ENCODE peak calls at places on chromosomes 16 and 17, in nine cellular contexts. J is AG20443; M is mammary epithelial cell; T is mesenteric fat pad; P is SHP77; A is cardiac fibroblast; B is EL; U is iPS-NIHi11; F is CD8-positive, alpha-beta T cell. S is an unnamed sample.
A peak's percentile ranks its signal among the peaks of the same experiment; 100 is the strongest.

GRCh38 chr17:8124350-8125195 is 667 bp upstream of the HES7 start:
- DNase-seq in J (no peak), M (no peak), T (no peak), P (peak; percentile 51), A (peak; percentile 27), B (peak; percentile 45), U (no peak), F (no peak), S (no peak)

GRCh38 chr16:53220585-53220984 is 165.8 kb downstream of the CHD9 start:
- DNase-seq in J (peak; percentile 22), M (no peak), T (no peak), P (no peak), A (peak; percentile 64), B (peak; percentile 47), U (peak; percentile 20), F (no peak), S (peak; percentile 4)

GRCh38 chr16:11744075-11744470 is 1.4 kb upstream of the TXNDC11 start:
- DNase-seq in J (no peak), M (no peak), T (no peak), P (no peak), A (no peak), B (no peak), U (no peak), F (no peak), S (no peak)

GRCh38 chr17:42287305-42288077 is 807 bp upstream of the STAT5A start:
- DNase-seq in J (peak; percentile 58), M (no peak), T (peak; percentile 89), P (no peak), A (peak; percentile 74), B (no peak), U (no peak), F (no peak), S (peak; percentile 60)

GRCh38 chr16:83116274-83116892 is 489.6 kb downstream of the CDH13 start:
- DNase-seq in J (no peak), M (no peak), T (no peak), P (no peak), A (no peak), B (no peak), U (no peak), F (no peak), S (no peak)

GRCh38 chr16:86775401-86775985 is 197.1 kb downstream of the FOXL1 start:
- DNase-seq in J (no peak), M (no peak), T (peak; percentile 87), P (no peak), A (no peak), B (no peak), U (no peak), F (no peak), S (no peak)

GRCh38 chr16:12191102-12191501 is 214.6 kb downstream of the SNX29 start:
- DNase-seq in J (no peak), M (no peak), T (no peak), P (no peak), A (no peak), B (no peak), U (no peak), F (no peak), S (no peak)

GRCh38 chr17:80575057-80575875 is 30.6 kb downstream of the RPTOR start:
- DNase-seq in J (peak; percentile 95), M (peak; percentile 75), T (peak; percentile 93), P (peak; percentile 90), A (peak; percentile 86), B (peak; percentile 85), U (peak; percentile 92), F (peak; percentile 90), S (peak; percentile 83)

GRCh38 chr17:78421534-78422266 is 43.3 kb downstream of the PGS1 start:
- DNase-seq in J (peak; percentile 93), M (peak; percentile 43), T (no peak), P (peak; percentile 79), A (peak; percentile 81), B (peak; percentile 68), U (peak; percentile 94), F (peak; percentile 65), S (peak; percentile 55)

GRCh38 chr17:76138234-76138895 is 2.7 kb downstream of the FOXJ1 start:
- DNase-seq in J (no peak), M (no peak), T (no peak), P (no peak), A (no peak), B (no peak), U (peak; percentile 64), F (no peak), S (no peak)

GRCh38 chr16:2090819-2091721 is 43.3 kb downstream of the TSC2 start:
- DNase-seq in J (peak; percentile 85), M (no peak), T (no peak), P (no peak), A (peak; percentile 51), B (peak; percentile 32), U (peak; percentile 100), F (no peak), S (no peak)

GRCh38 chr17:28744104-28744801 is 442 bp downstream of the TRAF4 start:
- DNase-seq in J (peak; percentile 79), M (peak; percentile 57), T (no peak), P (peak; percentile 8), A (peak; percentile 78), B (peak; percentile 59), U (peak; percentile 78), F (peak; percentile 52), S (peak; percentile 62)

GRCh38 chr17:82914375-82914774 is 74.6 kb upstream of the ZNF750 start:
- DNase-seq in J (peak; percentile 82), M (no peak), T (no peak), P (no peak), A (peak; percentile 23), B (no peak), U (no peak), F (no peak), S (no peak)

GRCh38 chr17:55699178-55699865 is 23.3 kb downstream of the TMEM100 start:
- DNase-seq in J (no peak), M (no peak), T (no peak), P (peak; percentile 13), A (no peak), B (no peak), U (no peak), F (no peak), S (no peak)

GRCh38 chr16:69711115-69711740 is 15.1 kb downstream of the NQO1 start:
- DNase-seq in J (peak; percentile 27), M (peak; percentile 98), T (no peak), P (no peak), A (peak; percentile 73), B (peak; percentile 68), U (peak; percentile 45), F (no peak), S (peak; percentile 28)

GRCh38 chr17:2982854-2983636 is 80.4 kb downstream of the OR1D5 start:
- DNase-seq in J (peak; percentile 98), M (no peak), T (peak; percentile 87), P (peak; percentile 47), A (peak; percentile 94), B (peak; percentile 88), U (no peak), F (no peak), S (peak; percentile 92)

GRCh38 chr16:4767872-4768548 is 1.0 kb upstream of the ZNF500 start:
- DNase-seq in J (no peak), M (peak; percentile 65), T (no peak), P (peak; percentile 25), A (peak; percentile 14), B (peak; percentile 41), U (no peak), F (no peak), S (peak; percentile 48)

GRCh38 chr16:86945166-86945900 is 367.0 kb downstream of the FOXL1 start:
- DNase-seq in J (no peak), M (no peak), T (no peak), P (no peak), A (no peak), B (no peak), U (no peak), F (no peak), S (no peak)

GRCh38 chr17:28938552-28938951 is 12.8 kb downstream of the PHF12 start:
- DNase-seq in J (no peak), M (no peak), T (no peak), P (no peak), A (no peak), B (no peak), U (no peak), F (no peak), S (peak; percentile 55)

GRCh38 chr17:752620-753219 is 656 bp upstream of the GEMIN4 start:
- DNase-seq in J (peak; percentile 83), M (no peak), T (no peak), P (peak; percentile 16), A (peak; percentile 87), B (peak; percentile 36), U (peak; percentile 56), F (no peak), S (peak; percentile 58)

GRCh38 chr17:58052951-58053715 is 30.1 kb upstream of the DYNLL2 start:
- DNase-seq in J (no peak), M (no peak), T (no peak), P (no peak), A (no peak), B (no peak), U (no peak), F (no peak), S (no peak)

GRCh38 chr16:11313493-11314308 is 31.6 kb upstream of the RMI2 start:
- DNase-seq in J (no peak), M (no peak), T (no peak), P (no peak), A (no peak), B (no peak), U (no peak), F (no peak), S (no peak)

GRCh38 chr17:59093702-59094231 is 12.9 kb downstream of the TRIM37 start:
- DNase-seq in J (peak; percentile 64), M (peak; percentile 92), T (no peak), P (no peak), A (peak; percentile 97), B (peak; percentile 98), U (no peak), F (no peak), S (peak; percentile 91)

GRCh38 chr16:4936991-4937781 is at the start of gene PPL:
- DNase-seq in J (no peak), M (peak; percentile 78), T (peak; percentile 93), P (peak; percentile 30), A (peak; percentile 35), B (no peak), U (peak; percentile 94), F (no peak), S (no peak)

GRCh38 chr16:8878523-8878911 is 3.6 kb upstream of the LITAFD start:
- DNase-seq in J (peak; percentile 82), M (peak; percentile 72), T (no peak), P (no peak), A (peak; percentile 60), B (peak; percentile 92), U (no peak), F (no peak), S (no peak)

GRCh38 chr17:21397341-21398050 is 21.3 kb downstream of the KCNJ12 start:
- DNase-seq in J (peak; percentile 91), M (no peak), T (no peak), P (no peak), A (peak; percentile 50), B (peak; percentile 56), U (no peak), F (no peak), S (no peak)

GRCh38 chr17:30326816-30327215 is 7.0 kb downstream of the TMIGD1 start:
- DNase-seq in J (no peak), M (no peak), T (no peak), P (peak; percentile 19), A (no peak), B (no peak), U (no peak), F (no peak), S (no peak)

GRCh38 chr17:31830971-31831755 is 27.9 kb downstream of the COPRS start:
- DNase-seq in J (peak; percentile 42), M (no peak), T (no peak), P (no peak), A (peak; percentile 30), B (peak; percentile 11), U (no peak), F (no peak), S (peak; percentile 37)

GRCh38 chr17:2087597-2088211 is 32.8 kb downstream of the HIC1 start:
- DNase-seq in J (no peak), M (no peak), T (no peak), P (no peak), A (peak; percentile 57), B (no peak), U (no peak), F (peak; percentile 5), S (no peak)

GRCh38 chr16:29820271-29820701 is at the start of gene MVP:
- DNase-seq in J (peak; percentile 82), M (peak; percentile 66), T (no peak), P (peak; percentile 71), A (peak; percentile 75), B (peak; percentile 74), U (no peak), F (peak; percentile 46), S (peak; percentile 78)

GRCh38 chr16:13426279-13426678 is 493.7 kb upstream of the ERCC4 start:
- DNase-seq in J (no peak), M (no peak), T (no peak), P (no peak), A (no peak), B (no peak), U (peak; percentile 38), F (no peak), S (no peak)

S was measured in MG63.